ENCODE peak calls at places on chromosome 5, in seven cellular contexts. V is stimulated activated CD4-positive, alpha-beta T cell treated with anti-CD3 and anti-CD28 coated beads, Interleukin-12 subunit alpha, Interleukin-12 subunit beta, amount 100 ng/mL, for 4 hours; T is transverse colon; Q is iris pigment epithelial cell; P is prostate gland; I is ACHN; O is neural progenitor cell. H is an unnamed sample.

GRCh38 chr5:159928122-159928960 is 12.1 kb downstream of the ADRA1B start:
- DNase-seq in T (no peak), I (peak), Q (peak), P (no peak), V (no peak), O (no peak), H (peak)

GRCh38 chr5:66169534-66169933 is 25.4 kb downstream of the SREK1 start:
- DNase-seq in T (no peak), P (no peak), Q (no peak), O (no peak), I (peak), V (no peak), H (no peak)

GRCh38 chr5:157372472-157372822 is 87.6 kb upstream of the NIPAL4 start:
- DNase-seq in I (no peak), V (no peak), Q (no peak), T (no peak), P (no peak), O (no peak), H (no peak)

GRCh38 chr5:74865293-74865798 is 841 bp downstream of the FAM169A start:
- DNase-seq in T (no peak), O (no peak), Q (no peak), P (no peak), I (no peak), V (peak), H (no peak)

GRCh38 chr5:68803881-68804319 is 289.9 kb upstream of the SLC30A5 start:
- DNase-seq in T (no peak), V (no peak), P (no peak), I (no peak), Q (no peak), O (no peak), H (no peak)

GRCh38 chr5:107670028-107670926 is 460 bp downstream of the EFNA5 start:
- DNase-seq in Q (peak), P (peak), I (peak), T (peak), V (no peak), O (peak), H (no peak)

GRCh38 chr5:124908603-124909451 is 162.4 kb upstream of the ZNF608 start:
- DNase-seq in I (no peak), O (peak), T (no peak), V (no peak), Q (peak), P (no peak), H (no peak)

GRCh38 chr5:31225118-31225517 is 31.6 kb downstream of the CDH6 start:
- DNase-seq in V (no peak), I (no peak), O (no peak), P (no peak), T (no peak), Q (peak), H (no peak)

GRCh38 chr5:175573493-175574269 is 84.2 kb upstream of the HRH2 start:
- DNase-seq in T (no peak), V (no peak), O (no peak), I (no peak), Q (no peak), P (no peak), H (no peak)

GRCh38 chr5:9462109-9462508 is 83.8 kb downstream of the SEMA5A start:
- DNase-seq in V (no peak), O (no peak), P (no peak), Q (no peak), T (no peak), I (no peak), H (no peak)

GRCh38 chr5:90096415-90097081 is 313.0 kb downstream of the CETN3 start:
- DNase-seq in I (peak), P (no peak), Q (peak), O (no peak), T (no peak), V (no peak), H (no peak)

GRCh38 chr5:180608572-180609310 is 17.4 kb upstream of the SCGB3A1 start:
- DNase-seq in V (no peak), T (no peak), I (no peak), Q (no peak), P (no peak), O (no peak), H (no peak)

GRCh38 chr5:122156724-122157325 is 27.5 kb downstream of the ZNF474 start:
- DNase-seq in O (peak), V (no peak), Q (peak), I (peak), T (no peak), P (no peak), H (no peak)